ENCODE peak calls at places on chromosomes 13 and 19, in eight cellular contexts. One of them, this sample, is unnamed.

GRCh38 chr13:32390048-32390447 is 37.9 kb downstream of the N4BP2L1 start:
- DNase-seq in NCI-H2081 treated with DMSO at 0.1 percent for 48 hours: no peak
- DNase-seq in activated T-cell treated with anti-CD3 and anti-CD28 coated beads, Interleukin-2, amount 50 U/mL, for 72 hours: no peak
- DNase-seq in HEK293T: no peak
- DNase-seq in astrocyte: no peak
- DNase-seq in endothelial cell: no peak
- DNase-seq in activated CD8-positive, alpha-beta T cell treated with anti-CD3 and anti-CD28 coated beads, Interleukin-2, amount 10 ng/mL, durations not matched to agents 7 days and 5 days: peak
- DNase-seq in stimulated activated CD8-positive, alpha-beta memory T cell treated with anti-CD3 and anti-CD28 coated beads, Interleukin-15, amount 100 ng/mL, for 24 hours: no peak
- DNase-seq in this sample: no peak

GRCh38 chr19:47324502-47324901 is 7.5 kb upstream of the C5AR2 start:
- DNase-seq in activated T-cell treated with anti-CD3 and anti-CD28 coated beads, Interleukin-2, amount 50 U/mL, for 72 hours: no peak
- DNase-seq in stimulated activated CD8-positive, alpha-beta memory T cell treated with anti-CD3 and anti-CD28 coated beads, Interleukin-15, amount 100 ng/mL, for 24 hours: no peak
- DNase-seq in NCI-H2081 treated with DMSO at 0.1 percent for 48 hours: no peak
- DNase-seq in endothelial cell: no peak
- DNase-seq in astrocyte: no peak
- DNase-seq in HEK293T: no peak
- DNase-seq in activated CD8-positive, alpha-beta T cell treated with anti-CD3 and anti-CD28 coated beads, Interleukin-2, amount 10 ng/mL, durations not matched to agents 7 days and 5 days: no peak
- DNase-seq in this sample: no peak

GRCh38 chr13:109785892-109786450 is 412 bp downstream of the IRS2 start:
- DNase-seq in astrocyte: no peak
- DNase-seq in activated CD8-positive, alpha-beta T cell treated with anti-CD3 and anti-CD28 coated beads, Interleukin-2, amount 10 ng/mL, durations not matched to agents 7 days and 5 days: no peak
- DNase-seq in endothelial cell: peak
- DNase-seq in stimulated activated CD8-positive, alpha-beta memory T cell treated with anti-CD3 and anti-CD28 coated beads, Interleukin-15, amount 100 ng/mL, for 24 hours: no peak
- DNase-seq in HEK293T: no peak
- DNase-seq in activated T-cell treated with anti-CD3 and anti-CD28 coated beads, Interleukin-2, amount 50 U/mL, for 72 hours: no peak
- DNase-seq in NCI-H2081 treated with DMSO at 0.1 percent for 48 hours: no peak
- DNase-seq in this sample: no peak

GRCh38 chr13:113814435-113814821 is 49.4 kb downstream of the GAS6 start:
- DNase-seq in activated T-cell treated with anti-CD3 and anti-CD28 coated beads, Interleukin-2, amount 50 U/mL, for 72 hours: no peak
- DNase-seq in endothelial cell: no peak
- DNase-seq in HEK293T: no peak
- DNase-seq in activated CD8-positive, alpha-beta T cell treated with anti-CD3 and anti-CD28 coated beads, Interleukin-2, amount 10 ng/mL, durations not matched to agents 7 days and 5 days: no peak
- DNase-seq in NCI-H2081 treated with DMSO at 0.1 percent for 48 hours: no peak
- DNase-seq in astrocyte: peak
- DNase-seq in stimulated activated CD8-positive, alpha-beta memory T cell treated with anti-CD3 and anti-CD28 coated beads, Interleukin-15, amount 100 ng/mL, for 24 hours: no peak
- DNase-seq in this sample: peak

GRCh38 chr19:1566392-1567115 is 1.6 kb downstream of the MEX3D start:
- DNase-seq in endothelial cell: peak
- DNase-seq in stimulated activated CD8-positive, alpha-beta memory T cell treated with anti-CD3 and anti-CD28 coated beads, Interleukin-15, amount 100 ng/mL, for 24 hours: no peak
- DNase-seq in astrocyte: peak
- DNase-seq in activated T-cell treated with anti-CD3 and anti-CD28 coated beads, Interleukin-2, amount 50 U/mL, for 72 hours: no peak
- DNase-seq in NCI-H2081 treated with DMSO at 0.1 percent for 48 hours: no peak
- DNase-seq in HEK293T: no peak
- DNase-seq in activated CD8-positive, alpha-beta T cell treated with anti-CD3 and anti-CD28 coated beads, Interleukin-2, amount 10 ng/mL, durations not matched to agents 7 days and 5 days: no peak
- DNase-seq in this sample: peak

GRCh38 chr13:48142437-48142836 is 47.5 kb upstream of the MED4 start:
- DNase-seq in astrocyte: no peak
- DNase-seq in stimulated activated CD8-positive, alpha-beta memory T cell treated with anti-CD3 and anti-CD28 coated beads, Interleukin-15, amount 100 ng/mL, for 24 hours: no peak
- DNase-seq in NCI-H2081 treated with DMSO at 0.1 percent for 48 hours: no peak
- DNase-seq in activated CD8-positive, alpha-beta T cell treated with anti-CD3 and anti-CD28 coated beads, Interleukin-2, amount 10 ng/mL, durations not matched to agents 7 days and 5 days: no peak
- DNase-seq in activated T-cell treated with anti-CD3 and anti-CD28 coated beads, Interleukin-2, amount 50 U/mL, for 72 hours: no peak
- DNase-seq in endothelial cell: no peak
- DNase-seq in HEK293T: no peak
- DNase-seq in this sample: no peak

GRCh38 chr19:3721900-3722442 is 13.8 kb downstream of the TJP3 start:
- DNase-seq in NCI-H2081 treated with DMSO at 0.1 percent for 48 hours: no peak
- DNase-seq in HEK293T: no peak
- DNase-seq in endothelial cell: no peak
- DNase-seq in stimulated activated CD8-positive, alpha-beta memory T cell treated with anti-CD3 and anti-CD28 coated beads, Interleukin-15, amount 100 ng/mL, for 24 hours: no peak
- DNase-seq in activated CD8-positive, alpha-beta T cell treated with anti-CD3 and anti-CD28 coated beads, Interleukin-2, amount 10 ng/mL, durations not matched to agents 7 days and 5 days: no peak
- DNase-seq in activated T-cell treated with anti-CD3 and anti-CD28 coated beads, Interleukin-2, amount 50 U/mL, for 72 hours: no peak
- DNase-seq in astrocyte: no peak
- DNase-seq in this sample: no peak

GRCh38 chr19:35518313-35518712 is 4.9 kb upstream of the DMKN start:
- DNase-seq in activated T-cell treated with anti-CD3 and anti-CD28 coated beads, Interleukin-2, amount 50 U/mL, for 72 hours: no peak
- DNase-seq in NCI-H2081 treated with DMSO at 0.1 percent for 48 hours: no peak
- DNase-seq in endothelial cell: no peak
- DNase-seq in activated CD8-positive, alpha-beta T cell treated with anti-CD3 and anti-CD28 coated beads, Interleukin-2, amount 10 ng/mL, durations not matched to agents 7 days and 5 days: no peak
- DNase-seq in astrocyte: peak
- DNase-seq in stimulated activated CD8-positive, alpha-beta memory T cell treated with anti-CD3 and anti-CD28 coated beads, Interleukin-15, amount 100 ng/mL, for 24 hours: no peak
- DNase-seq in HEK293T: no peak
- DNase-seq in this sample: no peak

GRCh38 chr19:2761876-2762782 is 20.9 kb downstream of the SGTA start:
- DNase-seq in astrocyte: no peak
- DNase-seq in activated T-cell treated with anti-CD3 and anti-CD28 coated beads, Interleukin-2, amount 50 U/mL, for 72 hours: no peak
- DNase-seq in HEK293T: no peak
- DNase-seq in NCI-H2081 treated with DMSO at 0.1 percent for 48 hours: no peak
- DNase-seq in endothelial cell: no peak
- DNase-seq in activated CD8-positive, alpha-beta T cell treated with anti-CD3 and anti-CD28 coated beads, Interleukin-2, amount 10 ng/mL, durations not matched to agents 7 days and 5 days: no peak
- DNase-seq in stimulated activated CD8-positive, alpha-beta memory T cell treated with anti-CD3 and anti-CD28 coated beads, Interleukin-15, amount 100 ng/mL, for 24 hours: no peak
- DNase-seq in this sample: no peak

GRCh38 chr19:38093587-38093986 is 130.4 kb downstream of the DPF1 start:
- DNase-seq in activated T-cell treated with anti-CD3 and anti-CD28 coated beads, Interleukin-2, amount 50 U/mL, for 72 hours: no peak
- DNase-seq in astrocyte: no peak
- DNase-seq in stimulated activated CD8-positive, alpha-beta memory T cell treated with anti-CD3 and anti-CD28 coated beads, Interleukin-15, amount 100 ng/mL, for 24 hours: no peak
- DNase-seq in endothelial cell: no peak
- DNase-seq in NCI-H2081 treated with DMSO at 0.1 percent for 48 hours: no peak
- DNase-seq in activated CD8-positive, alpha-beta T cell treated with anti-CD3 and anti-CD28 coated beads, Interleukin-2, amount 10 ng/mL, durations not matched to agents 7 days and 5 days: no peak
- DNase-seq in HEK293T: no peak
- DNase-seq in this sample: peak

GRCh38 chr13:27960362-27961226 is 8.5 kb downstream of the CDX2 start:
- DNase-seq in endothelial cell: peak
- DNase-seq in stimulated activated CD8-positive, alpha-beta memory T cell treated with anti-CD3 and anti-CD28 coated beads, Interleukin-15, amount 100 ng/mL, for 24 hours: no peak
- DNase-seq in HEK293T: no peak
- DNase-seq in astrocyte: no peak
- DNase-seq in NCI-H2081 treated with DMSO at 0.1 percent for 48 hours: no peak
- DNase-seq in activated CD8-positive, alpha-beta T cell treated with anti-CD3 and anti-CD28 coated beads, Interleukin-2, amount 10 ng/mL, durations not matched to agents 7 days and 5 days: peak
- DNase-seq in activated T-cell treated with anti-CD3 and anti-CD28 coated beads, Interleukin-2, amount 50 U/mL, for 72 hours: peak
- DNase-seq in this sample: no peak

GRCh38 chr19:461664-462551 is 1.1 kb upstream of the SHC2 start:
- DNase-seq in HEK293T: peak
- DNase-seq in endothelial cell: no peak
- DNase-seq in astrocyte: no peak
- DNase-seq in activated T-cell treated with anti-CD3 and anti-CD28 coated beads, Interleukin-2, amount 50 U/mL, for 72 hours: peak
- DNase-seq in stimulated activated CD8-positive, alpha-beta memory T cell treated with anti-CD3 and anti-CD28 coated beads, Interleukin-15, amount 100 ng/mL, for 24 hours: no peak
- DNase-seq in activated CD8-positive, alpha-beta T cell treated with anti-CD3 and anti-CD28 coated beads, Interleukin-2, amount 10 ng/mL, durations not matched to agents 7 days and 5 days: no peak
- DNase-seq in NCI-H2081 treated with DMSO at 0.1 percent for 48 hours: no peak
- DNase-seq in this sample: peak